ENCODE peak calls at places on chromosome 10, in six cellular contexts. D is stomach, I is esophagus squamous epithelium, P is PC-9, W is colonic mucosa, L is upper lobe of right lung. K is an unnamed sample. For H3K4me1, the result is how much of the 10 kb centered on the place peaks cover.

GRCh38 chr10:114375082-114375481 is 29.2 kb downstream of the AFAP1L2 start:
- DNase-seq in W (no peak), I (no peak), D (no peak), P (peak), L (no peak), K (no peak)

GRCh38 chr10:19592276-19592675 is 224.0 kb upstream of the PLXDC2 start:
- DNase-seq in D (no peak), I (no peak), L (no peak), P (no peak), W (no peak), K (no peak)

GRCh38 chr10:121540773-121541395 is 57.4 kb downstream of the FGFR2 start:
- DNase-seq in L (no peak), W (no peak), D (no peak), I (no peak), P (no peak), K (no peak)

GRCh38 chr10:1187855-1188555 is 131.8 kb downstream of the WDR37 start:
- DNase-seq in W (no peak), L (no peak), P (no peak), D (no peak), I (no peak), K (peak)

GRCh38 chr10:71244638-71245419 is 32.5 kb downstream of the UNC5B start:
- DNase-seq in I (no peak), D (peak), W (no peak), P (no peak), L (no peak), K (peak)

GRCh38 chr10:125739994-125740679 is 20.6 kb downstream of the EDRF1 start:
- DNase-seq in I (no peak), P (no peak), D (no peak), W (no peak), L (no peak), K (no peak)

GRCh38 chr10:38025283-38025682 is 14.8 kb downstream of the ZNF33A start:
- DNase-seq in L (no peak), D (no peak), W (no peak), I (no peak), P (no peak), K (no peak)

GRCh38 chr10:110425684-110426293 is 71.9 kb upstream of the DUSP5 start:
- DNase-seq in D (no peak), W (no peak), L (no peak), I (no peak), P (peak), K (no peak)

GRCh38 chr10:62390497-62391176 is 16.5 kb downstream of the ZNF365 start:
- DNase-seq in L (no peak), P (no peak), W (no peak), I (no peak), D (no peak), K (no peak)

GRCh38 chr10:133526957-133527588 is at the start of gene CYP2E1:
- DNase-seq in P (no peak), W (no peak), I (no peak), D (no peak), L (no peak), K (no peak)

GRCh38 chr10:125102216-125102615 is 58.1 kb downstream of the CTBP2 start:
- DNase-seq in W (peak), P (peak), L (peak), I (no peak), D (peak), K (peak)

GRCh38 chr10:75034131-75034512 is 77.3 kb upstream of the SAMD8 start:
- DNase-seq in P (no peak), I (no peak), L (no peak), W (no peak), D (no peak), K (no peak)

GRCh38 chr10:22824520-22824919 is 103.3 kb upstream of the ARMC3 start:
- DNase-seq in I (no peak), D (no peak), W (no peak), P (no peak), L (no peak), K (no peak)

GRCh38 chr10:71270301-71270777 is 48.7 kb upstream of the SLC29A3 start:
- DNase-seq in I (no peak), L (no peak), P (no peak), W (peak), D (peak), K (no peak)

GRCh38 chr10:128080641-128081040 is 45.6 kb downstream of the MKI67 start:
- DNase-seq in P (no peak), I (no peak), W (no peak), D (no peak), L (peak), K (no peak)

GRCh38 chr10:3869036-3869435 is 84.0 kb upstream of the KLF6 start:
- DNase-seq in P (peak), L (no peak), W (peak), I (no peak), D (no peak), K (no peak)

GRCh38 chr10:77574436-77574835 is 63.2 kb downstream of the KCNMA1 start:
- DNase-seq in P (no peak), I (no peak), L (no peak), D (no peak), W (no peak), K (no peak)

GRCh38 chr10:35345383-35345742 is 9.1 kb downstream of the CCNY start:
- DNase-seq in L (no peak), D (no peak), I (no peak), P (no peak), W (no peak), K (no peak)

GRCh38 chr10:29635711-29636144 is 957 bp upstream of the SVIL start:
- DNase-seq in D (no peak), L (no peak), I (no peak), W (peak), P (no peak), K (no peak)

GRCh38 chr10:31999836-32000235 is 56.4 kb downstream of the KIF5B start:
- DNase-seq in I (no peak), W (no peak), D (no peak), P (no peak), L (no peak), K (no peak)

GRCh38 chr10:50621981-50622496 is 1.7 kb downstream of the SGMS1 start:
- DNase-seq in I (peak), D (peak), P (peak), L (peak), W (peak), K (peak)

GRCh38 chr10:61961278-61961677 is 59.8 kb downstream of the ARID5B start:
- DNase-seq in W (no peak), D (no peak), P (no peak), L (no peak), I (no peak), K (no peak)

GRCh38 chr10:30993155-30993554 is 38.5 kb downstream of the ZNF438 start:
- DNase-seq in W (no peak), L (no peak), D (no peak), P (no peak), I (no peak), K (no peak)

GRCh38 chr10:112221545-112221944 is 38.0 kb upstream of the GPAM start:
- DNase-seq in D (no peak), L (no peak), W (no peak), I (no peak), P (no peak), K (no peak)

GRCh38 chr10:129642427-129642826 is 175.4 kb downstream of the MGMT start:
- DNase-seq in P (peak), L (no peak), D (no peak), I (no peak), W (no peak), K (no peak)

GRCh38 chr10:77801474-77802238 is 124.9 kb downstream of the DLG5 start:
- DNase-seq in I (no peak), D (no peak), W (no peak), P (no peak), L (no peak), K (peak)

GRCh38 chr10:28331821-28332220 is 29.0 kb upstream of the MPP7 start:
- DNase-seq in W (no peak), P (no peak), I (no peak), D (no peak), L (no peak), K (no peak)
- H3K4me1 ChIP-seq in W (under half), P (under half), I (under half), D (half or more), L (under half), K (under half)

DNA sequence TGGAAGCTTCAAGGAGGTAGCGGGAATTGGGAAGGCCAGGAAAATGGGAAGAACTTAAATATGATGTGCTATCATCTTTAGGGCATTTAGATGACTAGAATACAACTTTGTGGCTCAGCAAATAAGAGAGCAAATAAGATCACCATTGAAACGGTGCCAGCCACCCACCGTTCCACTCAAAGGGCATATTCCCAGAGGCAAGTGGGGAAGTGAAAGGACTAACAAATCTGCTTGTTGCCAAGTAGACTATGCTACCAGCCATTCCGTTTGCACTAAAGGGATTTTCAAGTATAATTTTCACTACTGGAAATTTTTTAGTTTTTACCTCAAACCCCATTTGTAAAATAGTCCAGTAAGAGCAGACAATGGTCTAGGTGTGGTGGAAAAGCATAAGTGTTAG is 4.0 kb upstream of the PPP1R3C start:
- DNase-seq in W (no peak), P (no peak), I (no peak), L (no peak), D (no peak), K (no peak)
- H3K4me3 ChIP-seq in W (no peak), P (no peak), I (no peak), L (no peak), D (no peak), K (no peak)

DNA sequence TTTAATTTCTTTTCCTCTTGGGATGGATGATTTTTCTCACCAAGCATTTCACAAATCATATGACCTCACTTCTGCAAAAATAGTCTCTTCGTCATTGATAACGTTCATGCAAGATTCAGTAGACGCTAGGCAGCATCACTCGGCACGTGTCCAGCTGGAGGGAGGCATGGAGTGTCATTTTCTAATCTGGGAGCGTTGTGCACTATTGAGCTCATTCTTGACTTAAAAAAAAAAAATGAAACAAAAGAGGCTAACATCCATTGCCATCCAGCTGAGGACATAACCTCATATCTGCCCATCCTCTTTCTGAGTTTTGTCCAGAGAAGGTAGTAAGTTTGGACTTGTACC is 56.2 kb downstream of the COL17A1 start:
- DNase-seq in L (no peak), W (no peak), P (no peak), I (no peak), D (no peak), K (no peak)
- H3K27ac ChIP-seq in L (no peak), W (no peak), P (no peak), I (no peak), D (no peak), K (no peak)

DNA sequence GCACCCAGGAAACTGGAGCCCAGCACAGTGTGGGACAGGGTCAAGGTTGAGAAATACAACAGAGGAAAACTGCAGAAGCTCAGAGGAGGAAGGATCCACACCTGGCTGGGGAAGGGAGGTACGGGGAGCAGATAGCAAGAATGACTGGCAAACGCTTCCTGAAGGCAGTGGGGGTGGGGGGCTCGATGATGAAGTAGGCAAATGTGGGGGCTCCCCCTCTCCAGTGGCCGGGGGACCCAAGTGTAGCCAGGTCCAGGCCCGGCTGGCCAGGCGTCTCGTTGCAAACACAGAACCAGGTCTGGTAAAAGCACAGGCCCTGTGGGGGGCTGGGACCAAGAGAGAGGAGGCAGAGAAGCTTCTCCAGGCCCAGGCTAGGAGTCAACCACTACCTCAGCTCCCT is 7.7 kb downstream of the CHST15 start:
- DNase-seq in P (no peak), L (no peak), W (no peak), D (no peak), I (no peak), K (no peak)
- H3K4me1 ChIP-seq in P (under half), L (under half), W (under half), D (half or more), I (half or more), K (under half)

DNA sequence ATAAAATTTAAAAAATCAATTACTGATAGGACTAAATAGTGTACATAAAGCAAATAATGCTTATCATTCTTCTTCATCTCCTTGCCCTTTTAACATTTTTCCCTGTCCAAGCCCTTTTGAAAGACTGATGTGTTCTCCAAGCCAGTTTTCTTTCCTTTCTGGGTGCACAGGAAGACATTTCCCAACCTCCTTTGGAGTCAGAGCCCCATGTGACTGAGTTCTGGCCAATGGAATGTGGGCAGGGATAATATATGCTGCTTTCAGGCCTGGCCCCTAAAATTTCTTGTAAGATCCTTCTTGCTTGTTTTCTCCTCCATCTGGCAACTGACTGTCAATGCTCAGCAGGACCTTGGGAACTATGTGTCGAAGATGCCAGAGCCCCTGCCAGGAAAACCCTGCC is 197.5 kb downstream of the EMX2 start:
- DNase-seq in P (no peak), D (no peak), I (no peak), W (no peak), L (no peak), K (no peak)
- H3K4me3 ChIP-seq in P (no peak), D (no peak), I (no peak), W (no peak), L (no peak), K (no peak)

DNA sequence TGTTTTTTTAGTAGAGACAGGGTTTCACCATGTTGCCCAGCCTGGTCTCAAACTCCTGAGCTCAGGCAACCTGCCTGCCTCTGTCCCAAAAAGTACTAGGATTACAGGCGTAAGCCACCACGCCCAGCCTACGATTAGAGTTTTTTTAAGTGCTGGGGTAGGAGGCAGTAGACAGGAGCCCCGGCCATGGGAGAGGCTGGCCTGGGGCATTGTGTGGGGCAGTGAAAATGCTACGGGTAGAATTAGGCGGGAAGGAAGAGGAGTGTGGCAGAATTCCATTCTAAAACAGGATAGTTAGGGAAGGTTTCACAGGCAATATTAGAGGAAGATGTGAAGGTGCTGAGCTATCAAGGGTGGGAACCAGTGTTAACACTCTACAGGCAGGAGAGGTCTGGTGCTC is 31.3 kb upstream of the FXYD4 start:
- DNase-seq in W (no peak), L (no peak), P (no peak), I (no peak), D (no peak), K (no peak)
- H3K27ac ChIP-seq in W (no peak), L (no peak), P (no peak), I (no peak), D (no peak), K (no peak)

GRCh38 chr10:34184901-34185386 is 630.2 kb downstream of the PARD3 start:
- DNase-seq in L (no peak), W (no peak), I (no peak), P (peak), D (no peak), K (no peak)

GRCh38 chr10:34186013-34186412 is 629.1 kb downstream of the PARD3 start:
- DNase-seq in P (no peak), L (no peak), I (no peak), D (no peak), W (no peak), K (no peak)

GRCh38 chr10:34187201-34187600 is 627.9 kb downstream of the PARD3 start:
- DNase-seq in I (no peak), W (no peak), D (no peak), P (no peak), L (no peak), K (no peak)

GRCh38 chr10:34188221-34188620 is 626.9 kb downstream of the PARD3 start:
- DNase-seq in W (no peak), I (no peak), D (no peak), P (no peak), L (no peak), K (no peak)

GRCh38 chr10:34186740-34187139 is 628.4 kb downstream of the PARD3 start:
- DNase-seq in D (no peak), I (no peak), W (no peak), L (no peak), P (no peak), K (no peak)
- H3K4me1 ChIP-seq in D (under half), I (under half), W (under half), L (under half), P (under half), K (under half)

GRCh38 chr10:96093948-96094347 is 36.1 kb upstream of the ZNF518A start:
- DNase-seq in W (no peak), P (no peak), I (no peak), D (no peak), L (no peak), K (no peak)

GRCh38 chr10:96092999-96093767 is 36.9 kb upstream of the ZNF518A start:
- DNase-seq in D (no peak), I (no peak), L (no peak), P (no peak), W (no peak), K (no peak)

GRCh38 chr10:96090463-96090800 is 39.7 kb upstream of the ZNF518A start:
- DNase-seq in D (no peak), L (no peak), W (peak), P (no peak), I (no peak), K (no peak)

GRCh38 chr10:96089670-96090462 is 40.2 kb upstream of the ZNF518A start:
- DNase-seq in I (peak), P (peak), L (peak), W (peak), D (peak), K (peak)

GRCh38 chr10:96089116-96089515 is 41.0 kb upstream of the ZNF518A start:
- DNase-seq in I (no peak), P (no peak), D (no peak), L (no peak), W (no peak), K (no peak)
- H3K4me3 ChIP-seq in I (peak), P (peak), D (peak), L (peak), W (peak), K (no peak)